ENCODE peak calls at places on chromosomes 16 and 17, in four cellular contexts. One of them, this sample, is unnamed.

GRCh38 chr17:49557204-49558024 is 18.3 kb upstream of the NXPH3 start:
- DNase-seq in WTC11: peak
- DNase-seq in A549: peak
- DNase-seq in GM12878: no peak
- DNase-seq in this sample: no peak

GRCh38 chr16:23072084-23072599 is 77.1 kb downstream of the USP31 start:
- DNase-seq in WTC11: no peak
- DNase-seq in A549: peak
- DNase-seq in GM12878: no peak
- DNase-seq in this sample: no peak

GRCh38 chr17:32899240-32900013 is 22.5 kb upstream of the MYO1D start:
- DNase-seq in WTC11: no peak
- DNase-seq in A549: no peak
- DNase-seq in GM12878: no peak
- DNase-seq in this sample: no peak

GRCh38 chr16:30478766-30479478 is 6.4 kb downstream of the ITGAL start:
- DNase-seq in WTC11: no peak
- DNase-seq in A549: no peak
- DNase-seq in GM12878: no peak
- DNase-seq in this sample: peak

GRCh38 chr17:40530531-40530987 is 29.1 kb upstream of the TNS4 start:
- DNase-seq in WTC11: peak
- DNase-seq in A549: no peak
- DNase-seq in GM12878: no peak
- DNase-seq in this sample: no peak

GRCh38 chr16:23496826-23497542 is 13.3 kb downstream of the GGA2 start:
- DNase-seq in WTC11: no peak
- DNase-seq in A549: no peak
- DNase-seq in GM12878: no peak
- DNase-seq in this sample: no peak

GRCh38 chr16:87895641-87896141 is 26.4 kb upstream of the SLC7A5 start:
- DNase-seq in WTC11: no peak
- DNase-seq in A549: no peak
- DNase-seq in GM12878: peak
- DNase-seq in this sample: no peak

GRCh38 chr17:65057520-65058075 is 1.1 kb upstream of the GNA13 start:
- DNase-seq in WTC11: no peak
- DNase-seq in A549: peak
- DNase-seq in GM12878: no peak
- DNase-seq in this sample: no peak

GRCh38 chr16:20137194-20137593 is 63.5 kb upstream of the GPR139 start:
- DNase-seq in WTC11: no peak
- DNase-seq in A549: no peak
- DNase-seq in GM12878: no peak
- DNase-seq in this sample: no peak

GRCh38 chr17:82871056-82871775 is 31.4 kb upstream of the ZNF750 start:
- DNase-seq in WTC11: peak
- DNase-seq in A549: no peak
- DNase-seq in GM12878: peak
- DNase-seq in this sample: no peak

GRCh38 chr16:84730406-84731106 is 30.8 kb downstream of the USP10 start:
- DNase-seq in WTC11: no peak
- DNase-seq in A549: peak
- DNase-seq in GM12878: no peak
- DNase-seq in this sample: peak

DNA sequence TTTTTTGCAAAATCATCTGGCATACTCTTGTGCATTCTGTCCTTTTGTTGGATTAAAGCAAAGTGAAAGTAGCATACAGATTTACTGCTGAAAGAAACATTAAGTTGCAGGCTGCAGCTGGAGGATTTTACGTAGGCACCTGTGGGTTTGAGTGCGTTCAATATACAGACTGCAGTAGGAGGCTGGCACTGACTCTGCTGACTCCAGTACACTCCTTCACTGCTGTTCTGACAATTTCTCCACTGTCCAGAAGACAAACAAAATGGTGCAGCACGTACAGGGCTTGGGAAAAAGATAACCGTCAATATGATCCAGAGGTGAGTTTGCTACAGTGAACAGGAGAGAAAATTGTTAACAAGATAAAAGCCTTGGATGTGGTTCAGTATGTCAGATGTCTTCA is 73.3 kb downstream of the TANC2 start:
- DNase-seq in WTC11: no peak
- DNase-seq in A549: peak
- DNase-seq in GM12878: no peak
- DNase-seq in this sample: no peak
- TF ChIP-seq ESRRA in WTC11: no peak
- TF ChIP-seq ESRRA in A549: no peak
- TF ChIP-seq ESRRA in GM12878: no peak
- TF ChIP-seq ESRRA in this sample: no peak

DNA sequence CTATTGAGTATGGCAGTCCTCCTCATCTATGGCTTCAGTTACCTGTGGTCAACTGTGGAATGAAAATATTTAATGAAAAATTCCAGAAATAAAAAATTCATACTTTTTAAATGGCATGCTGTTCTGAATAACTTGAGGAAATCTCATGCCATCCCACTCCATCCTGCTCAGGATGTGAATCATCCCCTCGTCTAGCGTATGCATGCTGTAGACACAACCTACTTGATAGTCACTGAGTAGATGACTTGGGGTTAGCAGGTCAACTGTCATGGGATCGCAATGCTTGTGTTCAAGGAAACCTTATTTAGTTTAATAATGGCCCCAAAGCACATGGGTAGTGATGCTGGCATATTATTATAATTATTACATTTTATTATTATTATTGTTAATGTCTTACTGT is 4.8 kb upstream of the VAC14 start:
- DNase-seq in WTC11: no peak
- DNase-seq in A549: no peak
- DNase-seq in GM12878: no peak
- DNase-seq in this sample: no peak
- TF ChIP-seq ESRRA in WTC11: no peak
- TF ChIP-seq ESRRA in A549: no peak
- TF ChIP-seq ESRRA in GM12878: no peak
- TF ChIP-seq ESRRA in this sample: no peak

GRCh38 chr17:63534816-63535455 is 11.8 kb downstream of the KCNH6 start:
- DNase-seq in WTC11: no peak
- DNase-seq in A549: no peak
- DNase-seq in GM12878: no peak
- DNase-seq in this sample: no peak

GRCh38 chr17:63538693-63539595 is 11.3 kb upstream of the DCAF7 start:
- DNase-seq in WTC11: no peak
- DNase-seq in A549: no peak
- DNase-seq in GM12878: no peak
- DNase-seq in this sample: no peak

GRCh38 chr17:63535640-63536039 is 12.5 kb downstream of the KCNH6 start:
- DNase-seq in WTC11: no peak
- DNase-seq in A549: no peak
- DNase-seq in GM12878: no peak
- DNase-seq in this sample: no peak

GRCh38 chr17:63537991-63538692 is 12.1 kb upstream of the DCAF7 start:
- DNase-seq in WTC11: peak
- DNase-seq in A549: no peak
- DNase-seq in GM12878: no peak
- DNase-seq in this sample: no peak

DNA sequence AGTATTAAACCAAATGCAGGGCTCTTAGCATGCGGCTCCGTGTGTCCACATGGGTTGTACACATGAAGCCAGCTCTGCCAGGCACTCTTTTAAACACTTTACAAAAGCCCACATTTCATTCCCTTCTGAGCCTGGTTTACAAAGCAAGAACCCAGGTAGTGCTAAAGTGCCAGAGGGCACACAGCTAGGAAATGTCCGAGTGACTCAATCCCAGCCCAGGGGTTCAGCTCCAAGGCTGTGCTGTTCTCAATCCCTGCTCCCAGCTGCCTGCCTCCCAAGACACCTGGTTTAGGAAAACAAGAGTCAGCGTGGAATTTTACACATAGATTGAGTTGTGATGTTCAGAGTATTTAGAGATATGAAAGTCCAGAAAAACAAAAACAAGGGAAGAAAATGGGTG is 13.3 kb upstream of the DCAF7 start:
- DNase-seq in WTC11: no peak
- DNase-seq in A549: no peak
- DNase-seq in GM12878: no peak
- DNase-seq in this sample: no peak
- TF ChIP-seq ESRRA in WTC11: no peak
- TF ChIP-seq ESRRA in A549: no peak
- TF ChIP-seq ESRRA in GM12878: no peak
- TF ChIP-seq ESRRA in this sample: no peak

DNA sequence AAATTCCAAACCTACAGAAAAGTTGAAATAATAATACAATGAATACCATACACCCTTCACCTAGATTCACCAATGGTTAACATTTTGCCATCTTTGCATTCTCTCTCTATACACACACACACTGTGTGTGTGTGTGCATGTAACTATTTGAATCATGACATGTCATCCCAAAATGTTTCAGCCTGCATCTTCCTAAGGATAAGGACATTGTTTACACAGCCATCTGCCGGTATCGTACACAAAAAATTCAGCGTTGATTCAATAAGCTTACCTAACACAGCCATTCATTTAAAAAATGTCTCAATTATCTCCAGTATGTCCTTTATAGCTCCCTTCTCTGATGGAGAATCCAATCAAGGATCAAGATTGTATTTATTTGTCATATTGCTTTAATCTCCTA is 3.9 kb downstream of the MXRA7 start:
- DNase-seq in WTC11: no peak
- DNase-seq in A549: no peak
- DNase-seq in GM12878: no peak
- DNase-seq in this sample: no peak
- TF ChIP-seq ESRRA in WTC11: no peak
- TF ChIP-seq ESRRA in A549: no peak
- TF ChIP-seq ESRRA in GM12878: no peak
- TF ChIP-seq ESRRA in this sample: no peak

GRCh38 chr17:48426019-48426418 is 4.0 kb downstream of the SKAP1 start:
- DNase-seq in WTC11: no peak
- DNase-seq in A549: no peak
- DNase-seq in GM12878: no peak
- DNase-seq in this sample: no peak
- TF ChIP-seq ESRRA in WTC11: no peak
- TF ChIP-seq ESRRA in A549: no peak
- TF ChIP-seq ESRRA in GM12878: no peak
- TF ChIP-seq ESRRA in this sample: no peak

DNA sequence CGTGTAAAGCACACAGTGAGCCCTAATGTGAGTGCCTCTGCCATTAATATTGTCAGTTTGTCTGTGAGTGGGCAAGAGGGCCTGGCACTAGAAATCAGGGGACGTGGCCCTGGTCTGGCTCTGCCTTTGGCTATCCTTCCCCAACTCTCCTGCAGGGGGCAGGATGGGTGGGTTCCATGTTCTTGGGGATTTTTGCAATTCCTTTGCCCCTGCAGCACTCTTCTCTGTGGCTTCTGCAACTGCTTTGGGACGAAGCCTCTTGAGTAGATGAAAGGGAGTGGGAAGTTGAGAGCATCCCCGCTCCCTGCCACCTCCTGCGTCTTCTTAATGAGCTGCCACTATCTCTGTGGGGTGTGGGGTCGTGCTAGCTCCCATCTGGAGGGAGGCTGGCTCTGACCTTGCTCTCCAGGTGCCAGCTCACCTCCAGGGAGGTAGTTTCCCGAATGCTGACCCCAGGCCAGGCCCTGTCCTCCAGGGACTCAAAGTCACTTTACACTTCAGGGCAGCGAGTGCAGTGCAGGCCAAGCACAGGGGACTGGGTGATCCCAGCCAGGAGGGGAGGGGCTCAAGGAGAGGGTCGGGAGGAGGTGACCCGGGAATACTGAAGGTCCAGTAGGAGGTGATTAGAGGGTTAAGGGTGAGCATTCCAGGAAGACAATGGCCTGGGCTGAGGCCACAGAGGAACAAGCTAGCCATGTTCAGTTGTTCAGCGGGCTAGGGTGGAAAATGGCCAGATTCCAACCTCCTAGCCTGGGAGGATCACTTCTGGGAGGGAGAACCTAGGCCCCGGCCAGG is 121.0 kb upstream of the NLRP1 start:
- DNase-seq in WTC11: peak
- DNase-seq in A549: no peak
- DNase-seq in GM12878: no peak
- DNase-seq in this sample: peak
- TF ChIP-seq ESRRA in WTC11: no peak
- TF ChIP-seq ESRRA in A549: no peak
- TF ChIP-seq ESRRA in GM12878: no peak
- TF ChIP-seq ESRRA in this sample: no peak

This sample was measured in K562.